ENCODE peak calls at places on chromosomes 5 and 9, in ten cellular contexts. M is BJ, G is gastrocnemius medialis, N is PC-3, U is astrocyte, P is Caco-2, Y is brain microvascular endothelial cell, A is NB4, V is suprapubic skin, O is ovary. L is an unnamed sample.

GRCh38 chr5:6728011-6728794 is 15.0 kb downstream of the TENT4A start:
- DNase-seq in N (no peak), G (no peak), P (no peak), M (no peak), O (no peak), Y (no peak), V (no peak), A (no peak), U (no peak), L (no peak)

GRCh38 chr5:73067213-73067612 is 53.2 kb upstream of the TMEM171 start:
- DNase-seq in P (no peak), O (no peak), U (peak), M (no peak), N (no peak), A (no peak), Y (no peak), G (no peak), V (no peak), L (no peak)

GRCh38 chr5:153618857-153619256 is 128.4 kb downstream of the GRIA1 start:
- DNase-seq in N (no peak), A (no peak), U (peak), G (no peak), O (no peak), M (peak), Y (peak), P (no peak), V (no peak), L (no peak)

GRCh38 chr5:179370490-179371122 is 25.3 kb upstream of the ADAMTS2 start:
- DNase-seq in U (no peak), N (no peak), G (no peak), A (no peak), M (no peak), P (no peak), O (peak), Y (no peak), V (peak), L (no peak)

GRCh38 chr5:159051431-159052281 is 48.1 kb downstream of the EBF1 start:
- DNase-seq in N (peak), U (no peak), P (no peak), G (no peak), V (no peak), Y (peak), M (no peak), A (peak), O (peak), L (no peak)

GRCh38 chr5:126865299-126865698 is 88.4 kb downstream of the LMNB1 start:
- DNase-seq in A (no peak), U (peak), O (no peak), M (peak), N (peak), Y (peak), V (no peak), P (no peak), G (no peak), L (no peak)

GRCh38 chr5:176995896-176996767 is 10.4 kb downstream of the UIMC1 start:
- DNase-seq in Y (peak), G (no peak), A (no peak), M (peak), N (peak), U (peak), P (no peak), O (no peak), V (no peak), L (no peak)

GRCh38 chr5:24606974-24607373 is 37.8 kb downstream of the CDH10 start:
- DNase-seq in G (no peak), N (no peak), U (no peak), O (no peak), M (no peak), P (no peak), V (no peak), A (no peak), Y (no peak), L (no peak)

GRCh38 chr5:51567636-51568035 is 184.4 kb downstream of the ISL1 start:
- DNase-seq in P (no peak), N (no peak), U (no peak), O (no peak), G (no peak), Y (no peak), A (no peak), V (no peak), M (no peak), L (no peak)

GRCh38 chr9:98577446-98577845 is 131.3 kb downstream of the GABBR2 start:
- DNase-seq in O (no peak), V (no peak), A (no peak), U (no peak), G (no peak), N (no peak), Y (no peak), P (no peak), M (no peak), L (no peak)

GRCh38 chr9:131418143-131419028 is 24.5 kb downstream of the PRRC2B start:
- DNase-seq in A (no peak), Y (no peak), N (no peak), V (no peak), P (peak), O (peak), U (no peak), M (no peak), G (peak), L (no peak)

GRCh38 chr5:170974487-170974886 is 112.7 kb downstream of the RANBP17 start:
- DNase-seq in A (no peak), G (no peak), M (no peak), U (no peak), O (no peak), P (no peak), N (no peak), V (no peak), Y (no peak), L (no peak)

GRCh38 chr9:124180557-124180956 is 77.2 kb upstream of the NEK6 start:
- DNase-seq in U (peak), M (no peak), N (no peak), A (no peak), P (no peak), V (peak), O (peak), Y (no peak), G (peak), L (no peak)

GRCh38 chr9:133490201-133490681 is 11.3 kb upstream of the SLC2A6 start:
- DNase-seq in V (no peak), O (no peak), N (no peak), P (no peak), G (no peak), M (no peak), A (no peak), U (no peak), Y (no peak), L (no peak)

GRCh38 chr5:67607958-67608357 is 411.4 kb upstream of the CD180 start:
- DNase-seq in N (no peak), P (no peak), G (no peak), U (no peak), O (no peak), Y (no peak), A (no peak), M (no peak), V (no peak), L (no peak)

GRCh38 chr9:133605856-133606721 is 3.1 kb downstream of the FAM163B start:
- DNase-seq in A (no peak), M (no peak), U (no peak), V (no peak), Y (no peak), G (no peak), N (no peak), P (no peak), O (no peak), L (no peak)

GRCh38 chr9:96599298-96599697 is 20.3 kb downstream of the CDC14B start:
- DNase-seq in V (no peak), G (no peak), P (no peak), N (no peak), U (no peak), M (no peak), A (peak), O (no peak), Y (no peak), L (no peak)

GRCh38 chr5:137735531-137736284 is at the start of gene KLHL3:
- DNase-seq in M (no peak), Y (peak), U (peak), A (no peak), P (peak), O (peak), G (no peak), V (no peak), N (peak), L (peak)

GRCh38 chr5:32628049-32628803 is 42.9 kb downstream of the SUB1 start:
- DNase-seq in M (no peak), O (no peak), A (no peak), G (no peak), V (no peak), N (peak), Y (no peak), U (peak), P (peak), L (no peak)

GRCh38 chr5:43555895-43556606 is 826 bp downstream of the PAIP1 start:
- DNase-seq in M (no peak), N (peak), U (peak), V (peak), O (peak), Y (peak), P (peak), A (peak), G (peak), L (no peak)

GRCh38 chr5:57841671-57842375 is 359.2 kb upstream of the ACTBL2 start:
- DNase-seq in A (no peak), U (peak), P (peak), O (no peak), V (no peak), G (no peak), Y (peak), N (peak), M (peak), L (peak)

GRCh38 chr5:64612349-64612961 is 77.8 kb upstream of the SHISAL2B start:
- DNase-seq in A (peak), M (no peak), U (peak), Y (peak), V (no peak), O (no peak), P (peak), N (peak), G (no peak), L (peak)

GRCh38 chr5:132378580-132378979 is 9.1 kb downstream of the SLC22A5 start:
- DNase-seq in A (peak), N (peak), P (no peak), M (no peak), G (peak), U (peak), Y (no peak), V (no peak), O (no peak), L (no peak)

GRCh38 chr9:95078516-95078915 is 239.0 kb downstream of the FANCC start:
- DNase-seq in V (no peak), G (peak), N (no peak), O (no peak), M (no peak), U (no peak), A (no peak), Y (no peak), P (no peak), L (no peak)

GRCh38 chr5:159851053-159851452 is 65.2 kb upstream of the ADRA1B start:
- DNase-seq in P (no peak), U (peak), Y (no peak), G (no peak), V (no peak), N (peak), O (no peak), A (no peak), M (no peak), L (no peak)

GRCh38 chr5:89451263-89451662 is 568.3 kb upstream of the MEF2C start:
- DNase-seq in P (no peak), A (no peak), V (no peak), O (no peak), G (no peak), U (no peak), M (no peak), Y (no peak), N (no peak), L (no peak)

GRCh38 chr5:75843319-75843718 is 126.1 kb upstream of the POC5 start:
- DNase-seq in Y (no peak), O (no peak), M (no peak), U (no peak), V (no peak), P (no peak), N (no peak), G (no peak), A (no peak), L (no peak)

GRCh38 chr9:133597316-133597957 is 11.8 kb downstream of the FAM163B start:
- DNase-seq in O (no peak), G (no peak), U (no peak), Y (no peak), N (no peak), V (no peak), A (peak), M (no peak), P (no peak), L (no peak)

GRCh38 chr5:79397080-79397479 is 116.9 kb downstream of the HOMER1 start:
- DNase-seq in N (no peak), M (no peak), P (no peak), G (no peak), U (no peak), V (no peak), O (no peak), A (no peak), Y (no peak), L (no peak)

GRCh38 chr5:135050244-135050767 is 16.3 kb upstream of the PITX1 start:
- DNase-seq in A (no peak), V (no peak), O (no peak), Y (no peak), G (no peak), N (no peak), P (no peak), U (no peak), M (no peak), L (no peak)

GRCh38 chr9:132945186-132946130 is 1.0 kb upstream of the TSC1 start:
- DNase-seq in M (no peak), N (no peak), U (no peak), V (no peak), G (no peak), O (no peak), P (no peak), A (no peak), Y (no peak), L (no peak)

GRCh38 chr5:57113486-57113885 is 60.4 kb upstream of the GPBP1 start:
- DNase-seq in A (no peak), G (no peak), M (no peak), P (no peak), U (no peak), Y (no peak), N (no peak), O (no peak), V (no peak), L (no peak)

GRCh38 chr9:106800691-106801090 is 62.3 kb upstream of the ZNF462 start:
- DNase-seq in N (peak), V (no peak), U (no peak), G (no peak), A (no peak), P (no peak), Y (peak), O (no peak), M (no peak), L (no peak)

GRCh38 chr5:133844836-133845235 is 123.6 kb downstream of the C5orf15 start:
- DNase-seq in V (peak), N (no peak), O (no peak), P (no peak), M (no peak), A (no peak), U (no peak), G (no peak), Y (no peak), L (no peak)

DNA sequence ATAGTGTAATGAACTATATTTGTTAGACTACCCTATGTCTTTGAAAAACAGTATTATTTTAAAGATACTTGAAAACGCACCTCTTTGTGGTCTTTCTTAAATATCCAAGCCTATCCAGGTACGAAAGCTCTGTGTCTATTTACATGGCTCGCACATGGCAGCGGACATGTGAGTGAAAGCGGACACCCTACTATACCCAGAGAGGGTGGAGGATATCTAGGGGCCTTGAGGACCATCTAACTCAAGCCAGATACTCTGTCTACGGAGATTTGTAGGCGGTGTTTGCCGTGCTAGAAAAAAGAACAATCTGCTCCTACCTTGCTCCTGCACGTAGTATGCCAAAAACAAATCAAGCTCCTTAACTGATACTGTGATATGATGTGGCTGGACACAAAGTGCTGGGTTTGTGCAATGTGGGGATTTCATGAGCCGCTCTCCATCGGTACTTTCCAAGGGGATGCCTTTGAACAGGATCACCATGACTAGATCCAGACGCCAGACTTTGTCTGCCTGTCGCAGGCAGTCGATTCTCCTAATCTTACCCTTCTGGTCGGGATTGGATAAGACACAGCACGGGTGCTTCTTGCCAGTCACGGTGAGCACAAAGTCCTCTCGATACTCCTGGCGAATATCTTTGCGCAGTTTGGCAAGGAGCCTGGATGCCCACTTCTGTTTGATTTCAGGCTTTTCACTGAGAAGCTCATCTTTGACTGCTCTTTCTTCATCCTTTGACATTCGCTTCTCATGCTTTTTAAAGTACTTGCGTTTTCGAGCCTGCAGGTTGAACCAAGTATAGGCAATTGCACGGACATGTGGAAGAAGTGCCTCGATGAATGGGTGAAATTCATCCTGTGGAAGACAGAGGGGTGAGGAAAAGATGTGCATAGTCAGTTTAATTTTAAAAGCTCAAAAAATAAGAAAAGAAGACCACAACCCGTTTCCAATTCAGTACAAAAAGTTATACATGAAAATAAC is 7.0 kb downstream of the NFIB start:
- DNase-seq in G (peak), A (no peak), V (no peak), Y (no peak), M (no peak), P (no peak), U (peak), N (no peak), O (no peak), L (no peak)
- H3K4me3 ChIP-seq in G (peak), A (no peak), V (peak), Y (no peak), M (no peak), P (no peak), U (peak), N (no peak), O (no peak), L (no peak)

GRCh38 chr9:113998529-113999255 is 79.4 kb downstream of the AMBP start:
- DNase-seq in O (peak), P (peak), A (peak), N (no peak), V (peak), M (no peak), U (no peak), Y (no peak), G (no peak), L (no peak)
- TF ChIP-seq CTCF in O (no peak), P (no peak), A (peak), N (peak), V (no peak), M (peak), U (no peak), Y (peak), G (no peak), L (peak)

GRCh38 chr9:83955985-83956287 is 24.1 kb downstream of the HNRNPK start:
- DNase-seq in P (no peak), Y (no peak), A (peak), U (no peak), M (no peak), N (no peak), O (no peak), V (no peak), G (no peak), L (no peak)

GRCh38 chr9:83960991-83961390 is 19.0 kb downstream of the HNRNPK start:
- DNase-seq in N (no peak), Y (no peak), P (no peak), V (no peak), A (peak), G (no peak), U (no peak), O (no peak), M (no peak), L (no peak)

GRCh38 chr9:83959061-83959460 is 21.0 kb downstream of the HNRNPK start:
- DNase-seq in U (peak), O (no peak), P (no peak), Y (peak), V (no peak), N (peak), G (peak), A (no peak), M (peak), L (peak)

GRCh38 chr9:83956288-83957028 is 23.6 kb downstream of the HNRNPK start:
- DNase-seq in P (peak), G (peak), O (peak), V (peak), N (peak), U (peak), A (peak), Y (no peak), M (no peak), L (no peak)

GRCh38 chr9:83957029-83957513 is 22.9 kb downstream of the HNRNPK start:
- DNase-seq in N (no peak), O (no peak), Y (no peak), P (no peak), V (no peak), G (no peak), A (no peak), U (no peak), M (no peak), L (no peak)
- H3K4me3 ChIP-seq in N (peak), O (peak), Y (peak), P (peak), V (peak), G (peak), A (no peak), U (peak), M (peak), L (peak)

GRCh38 chr5:71455427-71456361 is at the start of gene BDP1:
- DNase-seq in M (peak), N (peak), U (peak), P (peak), Y (peak), A (peak), O (peak), G (peak), V (peak), L (peak)
- TF ChIP-seq CTCF in M (peak), N (peak), U (peak), P (no peak), Y (peak), A (peak), O (no peak), G (peak), V (no peak), L (peak)

DNA sequence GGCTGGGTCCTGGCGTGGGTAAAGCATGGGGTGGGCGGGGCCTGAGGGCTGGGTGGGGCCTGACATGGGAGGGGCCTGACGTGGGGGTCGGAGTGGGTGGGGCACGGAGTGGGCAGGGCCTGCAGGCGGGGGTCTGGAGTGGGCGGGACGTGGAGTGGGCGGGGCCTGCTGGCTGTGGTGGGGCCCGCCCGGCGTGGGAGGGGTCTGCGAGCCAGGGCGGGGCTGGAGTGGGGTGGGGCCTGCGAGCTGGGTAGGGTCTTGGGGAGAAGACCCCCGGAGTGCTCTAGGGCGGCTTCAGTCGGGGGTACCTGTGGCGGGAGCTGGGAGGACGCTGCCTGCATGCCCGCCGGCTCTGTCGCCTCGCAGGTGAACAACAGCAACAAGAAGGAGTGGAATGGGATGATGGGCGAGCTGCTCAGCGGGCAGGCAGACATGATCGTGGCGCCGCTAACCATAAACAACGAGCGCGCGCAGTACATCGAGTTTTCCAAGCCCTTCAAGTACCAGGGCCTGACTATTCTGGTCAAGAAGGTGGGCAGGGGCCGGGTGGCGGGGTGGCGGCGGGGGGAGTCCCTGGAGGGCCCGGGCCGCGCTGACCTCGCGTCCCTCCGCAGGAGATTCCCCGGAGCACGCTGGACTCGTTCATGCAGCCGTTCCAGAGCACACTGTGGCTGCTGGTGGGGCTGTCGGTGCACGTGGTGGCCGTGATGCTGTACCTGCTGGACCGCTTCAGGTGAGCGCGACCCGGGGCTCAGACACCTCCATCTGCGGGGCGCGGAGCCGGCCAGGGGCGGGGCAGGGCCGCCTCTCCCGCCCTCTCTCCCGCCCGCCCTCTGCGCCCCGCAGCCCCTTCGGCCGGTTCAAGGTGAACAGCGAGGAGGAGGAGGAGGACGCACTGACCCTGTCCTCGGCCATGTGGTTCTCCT is 8.0 kb downstream of the LRRC26 start:
- DNase-seq in O (no peak), U (no peak), P (peak), N (no peak), Y (no peak), G (no peak), A (no peak), V (no peak), M (no peak), L (no peak)
- H3K4me3 ChIP-seq in O (no peak), U (no peak), P (peak), N (no peak), Y (no peak), G (no peak), A (no peak), V (peak), M (no peak), L (no peak)

GRCh38 chr9:126453156-126453963 is 126.7 kb downstream of the MVB12B start:
- DNase-seq in P (no peak), M (no peak), G (no peak), A (no peak), Y (no peak), N (no peak), O (no peak), U (no peak), V (no peak), L (no peak)
- TF ChIP-seq CTCF in P (no peak), M (no peak), G (no peak), A (no peak), Y (no peak), N (no peak), O (no peak), U (no peak), V (no peak), L (no peak)

GRCh38 chr9:112173489-112174222 is 1.4 kb downstream of the SUSD1 start:
- DNase-seq in O (no peak), P (peak), N (no peak), G (no peak), V (no peak), U (no peak), M (no peak), A (no peak), Y (no peak), L (no peak)
- H3K4me3 ChIP-seq in O (no peak), P (peak), N (peak), G (no peak), V (peak), U (no peak), M (no peak), A (peak), Y (no peak), L (no peak)

L was measured in kidney epithelial cell.